ENCODE peak calls at places on chromosomes 12 and 14, in five cellular contexts. One of them, this sample, is unnamed.

GRCh38 chr14:91396959-91397815 is 20.4 kb downstream of the CCDC88C start:
- DNase-seq in psoas muscle: no peak
- DNase-seq in NCI-H524: peak; percentile 28
- DNase-seq in endothelial cell: no peak
- DNase-seq in CD8-positive, alpha-beta memory T cell: peak; percentile 71
- DNase-seq in this sample: peak; percentile 63

GRCh38 chr14:71198681-71199080 is 291.4 kb downstream of the PCNX1 start:
- DNase-seq in psoas muscle: no peak
- DNase-seq in NCI-H524: no peak
- DNase-seq in endothelial cell: no peak
- DNase-seq in CD8-positive, alpha-beta memory T cell: no peak
- DNase-seq in this sample: no peak

GRCh38 chr14:79404874-79405273 is 806.4 kb downstream of the DIO2 start:
- DNase-seq in psoas muscle: no peak
- DNase-seq in NCI-H524: peak; percentile 96
- DNase-seq in endothelial cell: no peak
- DNase-seq in CD8-positive, alpha-beta memory T cell: no peak
- DNase-seq in this sample: no peak

GRCh38 chr14:32602699-32603098 is 273.6 kb downstream of the AKAP6 start:
- DNase-seq in psoas muscle: no peak
- DNase-seq in NCI-H524: peak; percentile 44
- DNase-seq in endothelial cell: no peak
- DNase-seq in CD8-positive, alpha-beta memory T cell: no peak
- DNase-seq in this sample: no peak

GRCh38 chr14:105287249-105288102 is 13.3 kb downstream of the BRF1 start:
- DNase-seq in psoas muscle: no peak
- DNase-seq in NCI-H524: no peak
- DNase-seq in endothelial cell: no peak
- DNase-seq in CD8-positive, alpha-beta memory T cell: no peak
- DNase-seq in this sample: no peak

GRCh38 chr12:96371787-96372699 is 28.2 kb downstream of the CDK17 start:
- DNase-seq in psoas muscle: no peak
- DNase-seq in NCI-H524: no peak
- DNase-seq in endothelial cell: no peak
- DNase-seq in CD8-positive, alpha-beta memory T cell: no peak
- DNase-seq in this sample: no peak

GRCh38 chr12:94832780-94833760 is 170.4 kb downstream of the NDUFA12 start:
- DNase-seq in psoas muscle: peak; percentile 66
- DNase-seq in NCI-H524: peak; percentile 92
- DNase-seq in endothelial cell: no peak
- DNase-seq in CD8-positive, alpha-beta memory T cell: no peak
- DNase-seq in this sample: peak; percentile 42

GRCh38 chr12:41058266-41058665 is 129.9 kb upstream of the PDZRN4 start:
- DNase-seq in psoas muscle: no peak
- DNase-seq in NCI-H524: no peak
- DNase-seq in endothelial cell: no peak
- DNase-seq in CD8-positive, alpha-beta memory T cell: no peak
- DNase-seq in this sample: no peak

GRCh38 chr12:111408116-111408440 is 2.4 kb downstream of the SH2B3 start:
- DNase-seq in psoas muscle: no peak
- DNase-seq in NCI-H524: no peak
- DNase-seq in endothelial cell: no peak
- DNase-seq in CD8-positive, alpha-beta memory T cell: no peak
- DNase-seq in this sample: no peak

GRCh38 chr12:6332459-6332858 is 9.4 kb downstream of the TNFRSF1A start:
- DNase-seq in psoas muscle: no peak
- DNase-seq in NCI-H524: no peak
- DNase-seq in endothelial cell: no peak
- DNase-seq in CD8-positive, alpha-beta memory T cell: no peak
- DNase-seq in this sample: no peak

GRCh38 chr14:92507174-92507768 is 6.3 kb upstream of the RIN3 start:
- DNase-seq in psoas muscle: no peak
- DNase-seq in NCI-H524: peak; percentile 82
- DNase-seq in endothelial cell: no peak
- DNase-seq in CD8-positive, alpha-beta memory T cell: no peak
- DNase-seq in this sample: no peak

GRCh38 chr12:16467304-16467703 is 119.9 kb downstream of the MGST1 start:
- DNase-seq in psoas muscle: no peak
- DNase-seq in NCI-H524: no peak
- DNase-seq in endothelial cell: no peak
- DNase-seq in CD8-positive, alpha-beta memory T cell: no peak
- DNase-seq in this sample: no peak

GRCh38 chr12:53985900-53986685 is 1.1 kb downstream of the HOXC10 start:
- DNase-seq in psoas muscle: peak; percentile 79
- DNase-seq in NCI-H524: peak; percentile 22
- DNase-seq in endothelial cell: no peak
- DNase-seq in CD8-positive, alpha-beta memory T cell: no peak
- DNase-seq in this sample: no peak

GRCh38 chr12:121718653-121719239 is 6.2 kb downstream of the TMEM120B start:
- DNase-seq in psoas muscle: peak; percentile 52
- DNase-seq in NCI-H524: peak; percentile 88
- DNase-seq in endothelial cell: no peak
- DNase-seq in CD8-positive, alpha-beta memory T cell: no peak
- DNase-seq in this sample: peak; percentile 63

GRCh38 chr14:70022771-70023445 is 143.7 kb downstream of the SMOC1 start:
- DNase-seq in psoas muscle: no peak
- DNase-seq in NCI-H524: no peak
- DNase-seq in endothelial cell: no peak
- DNase-seq in CD8-positive, alpha-beta memory T cell: no peak
- DNase-seq in this sample: no peak

GRCh38 chr14:42556551-42556950 is 949.9 kb downstream of the LRFN5 start:
- DNase-seq in psoas muscle: no peak
- DNase-seq in NCI-H524: peak; percentile 53
- DNase-seq in endothelial cell: no peak
- DNase-seq in CD8-positive, alpha-beta memory T cell: no peak
- DNase-seq in this sample: no peak

GRCh38 chr12:95633671-95634465 is 82.6 kb upstream of the USP44 start:
- DNase-seq in psoas muscle: no peak
- DNase-seq in NCI-H524: no peak
- DNase-seq in endothelial cell: no peak
- DNase-seq in CD8-positive, alpha-beta memory T cell: no peak
- DNase-seq in this sample: no peak

GRCh38 chr14:94174622-94175402 is 690 bp downstream of the PPP4R4 start:
- DNase-seq in psoas muscle: no peak
- DNase-seq in NCI-H524: peak; percentile 73
- DNase-seq in endothelial cell: no peak
- DNase-seq in CD8-positive, alpha-beta memory T cell: no peak
- DNase-seq in this sample: peak; percentile 41

GRCh38 chr12:42162198-42162597 is 17.5 kb upstream of the GXYLT1 start:
- DNase-seq in psoas muscle: no peak
- DNase-seq in NCI-H524: no peak
- DNase-seq in endothelial cell: no peak
- DNase-seq in CD8-positive, alpha-beta memory T cell: no peak
- DNase-seq in this sample: no peak

GRCh38 chr12:94305293-94305957 is 154.2 kb downstream of the CEP83 start:
- DNase-seq in psoas muscle: no peak
- DNase-seq in NCI-H524: no peak
- DNase-seq in endothelial cell: no peak
- DNase-seq in CD8-positive, alpha-beta memory T cell: no peak
- DNase-seq in this sample: no peak

GRCh38 chr12:9271875-9272274 is 63.7 kb upstream of the PZP start:
- DNase-seq in psoas muscle: no peak
- DNase-seq in NCI-H524: no peak
- DNase-seq in endothelial cell: no peak
- DNase-seq in CD8-positive, alpha-beta memory T cell: no peak
- DNase-seq in this sample: no peak

GRCh38 chr12:54658306-54659264 is 10.4 kb upstream of the DCD start:
- DNase-seq in psoas muscle: no peak
- DNase-seq in NCI-H524: peak; percentile 18
- DNase-seq in endothelial cell: peak; percentile 72
- DNase-seq in CD8-positive, alpha-beta memory T cell: peak; percentile 15
- DNase-seq in this sample: peak; percentile 64

GRCh38 chr12:76636141-76636692 is 76.6 kb upstream of the OSBPL8 start:
- DNase-seq in psoas muscle: no peak
- DNase-seq in NCI-H524: peak; percentile 61
- DNase-seq in endothelial cell: no peak
- DNase-seq in CD8-positive, alpha-beta memory T cell: no peak
- DNase-seq in this sample: no peak

This sample was measured in WERI-Rb-1.